ENCODE peak calls at places on chromosomes 16 and 17, in five cellular contexts. B, M, C, F and E are unnamed samples.
A peak's percentile ranks its signal among the peaks of the same experiment; 100 is the strongest.

GRCh38 chr16:86240716-86241363 is 269.5 kb upstream of the FOXF1 start:
- DNase-seq in M (no peak), F (no peak), B (no peak), C (no peak), E (no peak)

GRCh38 chr16:28905229-28905754 is 19.7 kb downstream of the RABEP2 start:
- DNase-seq in M (no peak), B (no peak), F (no peak), C (no peak), E (no peak)

GRCh38 chr16:61419771-61420170 is 616.5 kb downstream of the CDH8 start:
- DNase-seq in M (no peak), C (no peak), B (no peak), F (no peak), E (no peak)

GRCh38 chr17:39036009-39036408 is 68.8 kb upstream of the FBXO47 start:
- DNase-seq in C (no peak), F (no peak), B (no peak), M (no peak), E (no peak)

GRCh38 chr16:48022496-48022895 is 133.3 kb downstream of the ABCC12 start:
- DNase-seq in F (no peak), C (no peak), M (no peak), B (no peak), E (no peak)

GRCh38 chr17:82241926-82242697 is 13.3 kb downstream of the SLC16A3 start:
- DNase-seq in F (peak; percentile 72), B (no peak), C (no peak), M (no peak), E (peak; percentile 22)

GRCh38 chr16:7405166-7405565 is 72.5 kb downstream of the RBFOX1 start:
- DNase-seq in B (peak; percentile 39), C (no peak), F (peak; percentile 66), M (no peak), E (no peak)

GRCh38 chr17:28663723-28664122 is 1.7 kb downstream of the SUPT6H start:
- DNase-seq in M (no peak), C (no peak), B (no peak), F (no peak), E (no peak)

GRCh38 chr16:85462405-85463227 is 150.5 kb upstream of the GSE1 start:
- DNase-seq in B (no peak), F (peak; percentile 77), C (no peak), M (peak; percentile 31), E (no peak)

GRCh38 chr16:79776243-79776884 is 175.8 kb upstream of the MAF start:
- DNase-seq in M (no peak), B (peak; percentile 32), C (no peak), F (no peak), E (peak; percentile 33)

GRCh38 chr17:7446669-7447068 is 1.8 kb downstream of the CHRNB1 start:
- DNase-seq in M (no peak), C (no peak), F (no peak), B (no peak), E (no peak)

GRCh38 chr17:18248300-18248731 is 10.2 kb downstream of the FLII start:
- DNase-seq in C (peak; percentile 79), M (peak; percentile 67), B (peak; percentile 73), F (no peak), E (peak; percentile 67)

GRCh38 chr17:17685775-17686291 is 4.6 kb downstream of the RAI1 start:
- DNase-seq in F (no peak), B (peak; percentile 60), C (no peak), M (peak; percentile 32), E (peak; percentile 79)

GRCh38 chr16:74936902-74937560 is 47.9 kb downstream of the WDR59 start:
- DNase-seq in F (no peak), B (no peak), C (peak; percentile 49), M (no peak), E (no peak)

GRCh38 chr17:60161598-60162330 is 12.0 kb downstream of the CA4 start:
- DNase-seq in M (no peak), C (no peak), B (no peak), F (peak; percentile 61), E (no peak)

GRCh38 chr17:7074931-7075330 is 5.1 kb downstream of the CLEC10A start:
- DNase-seq in B (no peak), C (no peak), F (no peak), M (no peak), E (no peak)

GRCh38 chr16:79772028-79772427 is 171.5 kb upstream of the MAF start:
- DNase-seq in C (no peak), M (no peak), F (no peak), B (no peak), E (peak; percentile 35)

GRCh38 chr16:85416267-85417109 is 196.6 kb upstream of the GSE1 start:
- DNase-seq in M (peak; percentile 79), B (peak; percentile 86), F (peak; percentile 86), C (no peak), E (peak; percentile 86)

GRCh38 chr17:55962931-55963378 is 190.3 kb upstream of the ANKFN1 start:
- DNase-seq in B (no peak), C (no peak), F (peak; percentile 71), M (no peak), E (peak; percentile 50)

GRCh38 chr16:86929149-86929871 is 351.0 kb downstream of the FOXL1 start:
- DNase-seq in F (peak; percentile 80), B (no peak), C (peak; percentile 73), M (no peak), E (no peak)

GRCh38 chr17:1006054-1006453 is 9.1 kb downstream of the TIMM22 start:
- DNase-seq in F (no peak), B (no peak), M (no peak), C (no peak), E (peak; percentile 59)

GRCh38 chr17:78559749-78560368 is 17.3 kb downstream of the DNAH17 start:
- DNase-seq in B (no peak), M (no peak), F (peak; percentile 54), C (no peak), E (no peak)

GRCh38 chr17:78558181-78558850 is 18.9 kb downstream of the DNAH17 start:
- DNase-seq in F (peak; percentile 14), M (no peak), C (no peak), B (no peak), E (no peak)

GRCh38 chr17:78560731-78561130 is 16.5 kb downstream of the DNAH17 start:
- DNase-seq in M (no peak), F (peak; percentile 50), B (no peak), C (no peak), E (no peak)

GRCh38 chr17:78557598-78558039 is 19.6 kb downstream of the DNAH17 start:
- DNase-seq in C (no peak), F (no peak), M (no peak), B (no peak), E (no peak)

GRCh38 chr17:78559024-78559423 is 18.2 kb downstream of the DNAH17 start:
- DNase-seq in C (no peak), M (no peak), F (peak; percentile 3), B (no peak), E (no peak)
- H3K27me3 ChIP-seq in C (peaks cover 7% of the 10 kb centered on the region), M (no peaks in the 10 kb centered on the region), F (no peaks in the 10 kb centered on the region), B (no peaks in the 10 kb centered on the region), E (peaks cover 14% of the 10 kb centered on the region)

DNA sequence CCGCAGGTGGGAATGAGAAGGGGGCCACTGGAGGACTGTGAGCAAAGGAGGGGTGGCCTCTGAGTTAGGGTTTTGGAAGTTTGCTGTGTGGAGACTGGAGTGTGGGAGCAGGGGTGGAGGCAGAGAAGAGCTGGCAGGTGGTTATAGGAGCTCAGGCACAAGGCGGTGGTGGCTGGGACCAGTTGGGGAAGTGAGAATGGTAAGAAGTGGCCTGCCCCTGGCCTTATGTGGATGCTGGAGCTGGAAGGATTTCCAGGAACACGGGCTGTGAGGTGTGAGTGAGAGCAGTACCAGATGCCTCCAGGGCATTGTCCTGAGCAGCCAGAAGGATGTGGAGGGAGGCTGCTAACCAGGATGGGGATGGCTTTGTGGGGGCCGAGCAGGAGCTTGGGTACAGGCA is 277.2 kb downstream of the SNX29 start:
- DNase-seq in M (no peak), B (no peak), F (no peak), C (no peak), E (no peak)
- H3K9me3 ChIP-seq in M (no peaks in the 10 kb centered on the region), B (no peaks in the 10 kb centered on the region), F (no peaks in the 10 kb centered on the region), C (no peaks in the 10 kb centered on the region), E (no peaks in the 10 kb centered on the region)

GRCh38 chr16:17228708-17229055 is 242.1 kb downstream of the XYLT1 start:
- DNase-seq in B (no peak), F (no peak), M (no peak), C (no peak), E (no peak)
- H3K27me3 ChIP-seq in B (no peaks in the 10 kb centered on the region), F (no peaks in the 10 kb centered on the region), M (no peaks in the 10 kb centered on the region), C (no peaks in the 10 kb centered on the region), E (no peaks in the 10 kb centered on the region)

GRCh38 chr16:35149550-35149949 is 1690.1 kb downstream of the TP53TG3F start:
- DNase-seq in M (no peak), F (no peak), B (no peak), C (no peak), E (no peak)
- H3K9me3 ChIP-seq in M (no peaks in the 10 kb centered on the region), F (no peaks in the 10 kb centered on the region), B (no peaks in the 10 kb centered on the region), C (peaks cover 19% of the 10 kb centered on the region), E (peaks cover 12% of the 10 kb centered on the region)

GRCh38 chr17:42937712-42938596 is 26.3 kb downstream of the AARSD1 start:
- DNase-seq in F (no peak), B (peak; percentile 31), C (no peak), M (peak; percentile 16), E (peak; percentile 29)
- H3K27me3 ChIP-seq in F (peaks cover 4% of the 10 kb centered on the region), B (no peaks in the 10 kb centered on the region), C (peaks cover 2% of the 10 kb centered on the region), M (no peaks in the 10 kb centered on the region), E (peaks cover 21% of the 10 kb centered on the region)

GRCh38 chr16:31678649-31679325 is 151.1 kb downstream of the AHSP start:
- DNase-seq in C (no peak), B (no peak), F (no peak), M (no peak), E (no peak)

GRCh38 chr16:31674686-31675085 is 147.0 kb downstream of the AHSP start:
- DNase-seq in F (no peak), M (no peak), B (no peak), C (no peak), E (no peak)

DNA sequence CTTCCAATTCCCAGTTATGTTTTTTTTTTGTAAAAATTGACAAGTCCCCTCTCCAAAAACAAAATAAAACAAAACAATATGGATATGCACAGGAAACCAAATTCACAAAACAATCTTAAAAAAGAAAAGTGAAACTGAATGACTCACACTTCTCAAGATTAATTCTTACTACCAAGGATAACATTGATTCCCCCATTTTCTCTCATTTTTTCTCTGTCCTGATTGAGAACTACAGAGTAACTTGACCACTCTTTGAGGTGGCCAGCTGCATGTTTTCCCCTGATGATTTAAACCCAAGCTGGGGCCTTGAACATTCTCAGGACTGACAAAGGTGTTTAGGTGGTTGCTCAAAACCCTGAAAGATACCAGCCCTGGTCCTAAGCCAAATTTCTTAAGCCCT is 149.0 kb downstream of the AHSP start:
- DNase-seq in B (no peak), F (no peak), M (no peak), C (no peak), E (no peak)
- H3K9me3 ChIP-seq in B (no peaks in the 10 kb centered on the region), F (no peaks in the 10 kb centered on the region), M (peaks cover 5% of the 10 kb centered on the region), C (no peaks in the 10 kb centered on the region), E (no peaks in the 10 kb centered on the region)